ENCODE peak calls at places on chromosomes 16 and 17, in eight cellular contexts. B is NCI-H774; A is hypothalamus; D is stimulated activated CD4-positive, alpha-beta T cell treated with anti-CD3 and anti-CD28 coated beads, TNF-alpha, amount 100 ng/mL, for 1 hour; R is activated CD4-positive, alpha-beta T cell treated with anti-CD3 and anti-CD28 coated beads for 24 hours; L is NCI-H524 treated with DMSO at 0.1 percent for 48 hours; Z is tibial artery; F is cardiac muscle cell. K is an unnamed sample.

GRCh38 chr16:75070055-75070841 is 46.3 kb downstream of the LDHD start:
- DNase-seq in B (no peak), Z (no peak), F (no peak), A (peak; percentile 9), R (no peak), D (no peak), L (no peak), K (no peak)

GRCh38 chr17:55345132-55345531 is 76.5 kb downstream of the MMD start:
- DNase-seq in F (no peak), B (no peak), Z (no peak), L (no peak), A (no peak), R (no peak), D (no peak), K (no peak)

GRCh38 chr16:56938664-56939513 is 6.9 kb downstream of the HERPUD1 start:
- DNase-seq in R (no peak), D (no peak), F (no peak), A (no peak), Z (no peak), L (no peak), B (no peak), K (no peak)

GRCh38 chr17:2179615-2180295 is 123.8 kb downstream of the SMG6 start:
- DNase-seq in L (no peak), Z (peak; percentile 91), F (no peak), B (no peak), D (no peak), R (no peak), A (peak; percentile 36), K (no peak)

GRCh38 chr17:42493324-42493723 is 34.6 kb downstream of the ATP6V0A1 start:
- DNase-seq in R (no peak), B (no peak), F (no peak), Z (no peak), L (no peak), A (no peak), D (no peak), K (no peak)

GRCh38 chr17:79664925-79665738 is 54.3 kb upstream of the RBFOX3 start:
- DNase-seq in R (no peak), F (peak; percentile 5), Z (peak; percentile 65), B (no peak), L (no peak), A (no peak), D (no peak), K (peak; percentile 29)

GRCh38 chr17:80949451-80950421 is 41.9 kb upstream of the CHMP6 start:
- DNase-seq in R (no peak), Z (no peak), L (no peak), A (no peak), B (no peak), D (no peak), F (no peak), K (no peak)

GRCh38 chr17:74097461-74098131 is 105.9 kb upstream of the RPL38 start:
- DNase-seq in B (no peak), F (no peak), L (no peak), Z (no peak), R (no peak), A (no peak), D (no peak), K (no peak)

GRCh38 chr17:48878920-48879898 is 13.4 kb upstream of the ATP5MC1 start:
- DNase-seq in R (peak; percentile 43), D (peak; percentile 33), A (no peak), L (peak; percentile 24), B (peak; percentile 79), F (peak; percentile 79), Z (peak; percentile 39), K (peak; percentile 79)

GRCh38 chr17:83081561-83082201 is 2.3 kb downstream of the METRNL start:
- DNase-seq in D (no peak), B (no peak), A (no peak), R (no peak), F (no peak), L (no peak), Z (peak; percentile 75), K (no peak)

GRCh38 chr17:692116-692515 is 22.5 kb downstream of the VPS53 start:
- DNase-seq in B (no peak), L (no peak), R (no peak), A (no peak), D (no peak), Z (no peak), F (no peak), K (no peak)